ENCODE peak calls at places on chromosomes 6 and 20, in five cellular contexts. R is stimulated activated CD8-positive, alpha-beta memory T cell treated with anti-CD3 and anti-CD28 coated beads, Interleukin-15, amount 100 ng/mL, for 48 hours; X is A549; E is NCI-H345; Z is activated T-cell treated with anti-CD3 and anti-CD28 coated beads for 1 hour. I is an unnamed sample.

GRCh38 chr6:165227644-165228329 is 81.6 kb downstream of the C6orf118 start:
- DNase-seq in R (no peak), E (no peak), X (no peak), Z (no peak), I (no peak)

GRCh38 chr6:31004285-31004684 is 6.0 kb upstream of the MUC22 start:
- DNase-seq in R (no peak), E (no peak), Z (no peak), X (no peak), I (no peak)

GRCh38 chr20:29319725-29320124 is 1937.7 kb upstream of the DEFB115 start:
- DNase-seq in E (no peak), X (no peak), R (no peak), Z (no peak), I (no peak)

GRCh38 chr6:146287691-146288369 is 255.8 kb upstream of the RAB32 start:
- DNase-seq in E (no peak), X (no peak), R (no peak), Z (no peak), I (no peak)

GRCh38 chr20:5078399-5078958 is 41.3 kb downstream of the PCNA start:
- DNase-seq in Z (peak), R (peak), X (peak), E (no peak), I (no peak)

GRCh38 chr6:111631930-111632460 is 26.3 kb upstream of the TRAF3IP2 start:
- DNase-seq in X (no peak), E (no peak), R (no peak), Z (no peak), I (no peak)

GRCh38 chr6:26240981-26241770 is 123.8 kb upstream of the BTN3A2 start:
- DNase-seq in Z (peak), E (no peak), R (peak), X (no peak), I (peak)

GRCh38 chr20:41406307-41406706 is 39.7 kb upstream of the EMILIN3 start:
- DNase-seq in R (no peak), X (no peak), E (no peak), Z (no peak), I (no peak)

GRCh38 chr20:55253765-55254164 is 751.6 kb downstream of the CBLN4 start:
- DNase-seq in X (no peak), R (no peak), E (no peak), Z (no peak), I (no peak)

GRCh38 chr6:44102527-44102926 is 24.7 kb downstream of the MRPL14 start:
- DNase-seq in R (no peak), E (no peak), X (no peak), Z (no peak), I (peak)

GRCh38 chr6:21742238-21742660 is 148.7 kb downstream of the SOX4 start:
- DNase-seq in Z (no peak), E (no peak), R (no peak), X (peak), I (no peak)

GRCh38 chr20:25418779-25419178 is 11.3 kb downstream of the GINS1 start:
- DNase-seq in X (no peak), R (no peak), E (no peak), Z (no peak), I (no peak)

GRCh38 chr6:42928748-42929087 is 562 bp upstream of the CNPY3 start:
- DNase-seq in E (no peak), R (no peak), X (peak), Z (no peak), I (no peak)

GRCh38 chr6:169144356-169144755 is 109.3 kb downstream of the THBS2 start:
- DNase-seq in X (no peak), R (no peak), Z (no peak), E (peak), I (no peak)

GRCh38 chr6:41428995-41429417 is 93.6 kb downstream of the NCR2 start:
- DNase-seq in X (no peak), Z (no peak), R (peak), E (no peak), I (no peak)

GRCh38 chr6:157841211-157841840 is 18.3 kb downstream of the SNX9 start:
- DNase-seq in X (no peak), E (no peak), Z (no peak), R (no peak), I (no peak)

GRCh38 chr20:53162251-53162835 is 190.2 kb downstream of the TSHZ2 start:
- DNase-seq in R (no peak), X (peak), E (peak), Z (no peak), I (peak)

GRCh38 chr6:104462811-104463599 is 396.7 kb downstream of the HACE1 start:
- DNase-seq in Z (no peak), E (no peak), X (no peak), R (no peak), I (no peak)

GRCh38 chr6:9140181-9140580 is 704.8 kb upstream of the SLC35B3 start:
- DNase-seq in R (no peak), X (no peak), E (peak), Z (no peak), I (no peak)

GRCh38 chr20:34525709-34526416 is 9.6 kb downstream of the DYNLRB1 start:
- DNase-seq in R (no peak), Z (no peak), X (peak), E (peak), I (no peak)

GRCh38 chr20:38434310-38434741 is 802 bp downstream of the SNHG17 start:
- DNase-seq in R (no peak), X (no peak), Z (peak), E (no peak), I (peak)

I was measured in neural progenitor cell.